ENCODE peak calls at places on chromosome 13, in seven cellular contexts. B is activated CD4-positive, alpha-beta memory T cell treated with anti-CD3 and anti-CD28 coated beads, Interleukin-2, amount 10 ng/mL, durations not matched to agents 7 days and 5 days; I is Daoy; P is EL; R is pulmonary artery endothelial cell; W is RPMI8226; N is GM04504. O is an unnamed sample.

GRCh38 chr13:47964863-47965262 is 36.2 kb downstream of the SUCLA2 start:
- DNase-seq in B (no peak), I (no peak), P (no peak), R (no peak), W (no peak), N (no peak), O (no peak)

GRCh38 chr13:27923794-27924528 is 4.2 kb downstream of the PDX1 start:
- DNase-seq in B (no peak), I (peak), P (no peak), R (no peak), W (no peak), N (no peak), O (no peak)

GRCh38 chr13:42486711-42487198 is 87.2 kb upstream of the TNFSF11 start:
- DNase-seq in B (no peak), I (peak), P (peak), R (peak), W (no peak), N (no peak), O (no peak)

GRCh38 chr13:45799451-45799850 is 52.1 kb downstream of the SIAH3 start:
- DNase-seq in B (no peak), I (no peak), P (no peak), R (no peak), W (no peak), N (no peak), O (no peak)

GRCh38 chr13:98476106-98476505 is 100.8 kb downstream of the STK24 start:
- DNase-seq in B (peak), I (peak), P (no peak), R (no peak), W (no peak), N (no peak), O (no peak)

GRCh38 chr13:71619096-71619495 is 247.9 kb downstream of the DACH1 start:
- DNase-seq in B (no peak), I (no peak), P (no peak), R (no peak), W (no peak), N (no peak), O (no peak)

GRCh38 chr13:113937073-113937472 is 36.8 kb downstream of the C13orf46 start:
- DNase-seq in B (no peak), I (no peak), P (no peak), R (no peak), W (no peak), N (no peak), O (no peak)

GRCh38 chr13:34035178-34035577 is 217.2 kb downstream of the RFC3 start:
- DNase-seq in B (no peak), I (no peak), P (no peak), R (no peak), W (no peak), N (no peak), O (no peak)

GRCh38 chr13:51318015-51318414 is 21.5 kb upstream of the SERPINE3 start:
- DNase-seq in B (no peak), I (peak), P (no peak), R (no peak), W (no peak), N (no peak), O (no peak)

GRCh38 chr13:99432637-99433542 is 68.4 kb upstream of the TM9SF2 start:
- DNase-seq in B (peak), I (peak), P (peak), R (no peak), W (peak), N (peak), O (no peak)

GRCh38 chr13:72696590-72696989 is 30.8 kb downstream of the MZT1 start:
- DNase-seq in B (no peak), I (no peak), P (no peak), R (no peak), W (no peak), N (no peak), O (no peak)

GRCh38 chr13:36758345-36758744 is 60.7 kb upstream of the RFXAP start:
- DNase-seq in B (no peak), I (peak), P (no peak), R (no peak), W (no peak), N (no peak), O (no peak)

GRCh38 chr13:73449258-73449657 is 390.5 kb downstream of the KLF5 start:
- DNase-seq in B (no peak), I (no peak), P (no peak), R (no peak), W (no peak), N (no peak), O (no peak)

GRCh38 chr13:110944121-110944967 is 29.5 kb upstream of the ANKRD10 start:
- DNase-seq in B (peak), I (peak), P (peak), R (peak), W (peak), N (peak), O (no peak)

GRCh38 chr13:111385182-111385857 is 64.9 kb downstream of the TEX29 start:
- DNase-seq in B (no peak), I (no peak), P (no peak), R (no peak), W (no peak), N (no peak), O (no peak)

GRCh38 chr13:75236774-75237173 is 245.2 kb downstream of the TBC1D4 start:
- DNase-seq in B (no peak), I (no peak), P (peak), R (no peak), W (no peak), N (no peak), O (no peak)

GRCh38 chr13:46062190-46062589 is 9.6 kb upstream of the ZC3H13 start:
- DNase-seq in B (no peak), I (peak), P (peak), R (no peak), W (no peak), N (no peak), O (no peak)

GRCh38 chr13:26300140-26300539 is 46.2 kb downstream of the CDK8 start:
- DNase-seq in B (no peak), I (peak), P (peak), R (no peak), W (no peak), N (peak), O (no peak)

GRCh38 chr13:46903748-46904147 is 6.9 kb upstream of the HTR2A start:
- DNase-seq in B (no peak), I (no peak), P (peak), R (no peak), W (no peak), N (no peak), O (no peak)